ENCODE peak calls at places on chromosomes 11 and 22, in four cellular contexts. M is colonic mucosa, I is GM12865, W is kidney epithelial cell. N is an unnamed sample.

GRCh38 chr22:30876221-30876751 is 92.3 kb downstream of the MORC2 start:
- DNase-seq in M (no peak), I (no peak), W (no peak), N (no peak)

GRCh38 chr11:17488563-17488962 is 11.9 kb upstream of the ABCC8 start:
- DNase-seq in I (no peak), W (no peak), M (no peak), N (no peak)

GRCh38 chr11:1050581-1051355 is 14.2 kb upstream of the MUC6 start:
- DNase-seq in W (no peak), I (peak; percentile 80), M (peak; percentile 85), N (peak; percentile 76)

GRCh38 chr22:49925525-49926128 is 7.2 kb downstream of the CRELD2 start:
- DNase-seq in I (peak; percentile 95), W (no peak), M (no peak), N (peak; percentile 86)

GRCh38 chr11:10388574-10388973 is 66.5 kb upstream of the AMPD3 start:
- DNase-seq in W (no peak), M (no peak), I (no peak), N (no peak)

GRCh38 chr11:113059548-113059947 is 98.3 kb downstream of the NCAM1 start:
- DNase-seq in M (no peak), W (no peak), I (no peak), N (no peak)

GRCh38 chr22:27170491-27170890 is 513.1 kb downstream of the MIAT start:
- DNase-seq in W (peak; percentile 60), I (no peak), M (no peak), N (no peak)

GRCh38 chr11:66593650-66594049 is 665 bp downstream of the CCS start:
- DNase-seq in I (no peak), M (peak; percentile 28), W (no peak), N (no peak)

GRCh38 chr22:49323751-49324415 is 503.8 kb downstream of the BRD1 start:
- DNase-seq in I (no peak), M (no peak), W (no peak), N (no peak)

GRCh38 chr11:118790357-118791014 is 478 bp downstream of the DDX6 start:
- DNase-seq in M (peak; percentile 69), W (no peak), I (peak; percentile 80), N (peak; percentile 78)

GRCh38 chr11:67466962-67467771 is 1.9 kb downstream of the TMEM134 start:
- DNase-seq in M (no peak), W (no peak), I (no peak), N (peak; percentile 12)

GRCh38 chr11:74398244-74399159 is at the start of gene PGM2L1:
- DNase-seq in I (peak; percentile 96), M (peak; percentile 95), W (peak; percentile 72), N (peak; percentile 96)

GRCh38 chr11:2783536-2784082 is 83.8 kb upstream of the KCNQ1OT1 start:
- DNase-seq in I (no peak), W (no peak), M (no peak), N (no peak)

GRCh38 chr11:60377737-60378136 is 595 bp upstream of the MS4A7 start:
- DNase-seq in W (no peak), I (peak; percentile 77), M (peak; percentile 36), N (peak; percentile 47)

GRCh38 chr11:7512525-7513209 is 1.1 kb upstream of the PPFIBP2 start:
- DNase-seq in M (peak; percentile 68), W (no peak), I (peak; percentile 92), N (peak; percentile 79)

GRCh38 chr22:23119492-23120414 is 22.0 kb downstream of the RSPH14 start:
- DNase-seq in W (no peak), I (peak; percentile 44), M (no peak), N (no peak)

GRCh38 chr11:111676878-111677585 is 74.8 kb downstream of the SIK2 start:
- DNase-seq in I (no peak), M (no peak), W (no peak), N (no peak)

GRCh38 chr22:37904572-37905533 is 1.2 kb upstream of the MICALL1 start:
- DNase-seq in W (peak; percentile 97), M (peak; percentile 33), I (no peak), N (no peak)

GRCh38 chr11:118438314-118438931 is 2.1 kb downstream of the KMT2A start:
- DNase-seq in I (peak; percentile 65), M (peak; percentile 62), W (peak; percentile 61), N (peak; percentile 48)

GRCh38 chr11:282171-282570 is 4.0 kb downstream of the NLRP6 start:
- DNase-seq in M (no peak), I (no peak), W (no peak), N (no peak)

GRCh38 chr22:41022470-41023298 is 69.7 kb upstream of the EP300 start:
- DNase-seq in W (no peak), M (peak; percentile 94), I (peak; percentile 90), N (peak; percentile 88)

GRCh38 chr11:2300290-2300935 is 1.3 kb downstream of the C11orf21 start:
- DNase-seq in M (peak; percentile 20), I (no peak), W (no peak), N (no peak)

GRCh38 chr11:128497057-128497957 is 90.1 kb downstream of the ETS1 start:
- DNase-seq in W (peak; percentile 91), M (no peak), I (peak; percentile 85), N (peak; percentile 58)

GRCh38 chr11:100328626-100329340 is 358.3 kb upstream of the ARHGAP42 start:
- DNase-seq in I (peak; percentile 16), M (no peak), W (no peak), N (no peak)

GRCh38 chr11:43694477-43694876 is 13.9 kb downstream of the HSD17B12 start:
- DNase-seq in M (no peak), W (no peak), I (no peak), N (peak; percentile 18)

GRCh38 chr11:120098503-120099054 is 39.3 kb downstream of the TRIM29 start:
- DNase-seq in I (no peak), M (no peak), W (no peak), N (no peak)

GRCh38 chr11:125374398-125374797 is 121.7 kb downstream of the FEZ1 start:
- DNase-seq in I (no peak), W (no peak), M (no peak), N (no peak)

GRCh38 chr22:26590525-26590858 is 560 bp upstream of the TPST2 start:
- DNase-seq in M (peak; percentile 26), I (no peak), W (no peak), N (no peak)

GRCh38 chr11:88507771-88508557 is 170.4 kb upstream of the CTSC start:
- DNase-seq in W (no peak), I (no peak), M (no peak), N (peak; percentile 8)

GRCh38 chr11:62025429-62026105 is 58.1 kb upstream of the FTH1 start:
- DNase-seq in I (peak; percentile 66), M (peak; percentile 85), W (peak; percentile 89), N (peak; percentile 36)

GRCh38 chr11:73729594-73730206 is 31.2 kb downstream of the RAB6A start:
- DNase-seq in W (no peak), M (no peak), I (no peak), N (no peak)

GRCh38 chr22:24076091-24076867 is 65.2 kb downstream of the CABIN1 start:
- DNase-seq in I (no peak), W (no peak), M (no peak), N (no peak)

GRCh38 chr11:117671370-117671769 is 125.6 kb downstream of the DSCAML1 start:
- DNase-seq in M (no peak), W (no peak), I (no peak), N (no peak)

GRCh38 chr11:118912742-118913410 is 12.8 kb downstream of the BCL9L start:
- DNase-seq in W (no peak), I (peak; percentile 63), M (peak; percentile 66), N (peak; percentile 50)

GRCh38 chr11:43825217-43825816 is 55.3 kb upstream of the ALKBH3 start:
- DNase-seq in I (no peak), W (no peak), M (peak; percentile 19), N (no peak)

GRCh38 chr11:86664930-86665329 is 7.5 kb downstream of the ME3 start:
- DNase-seq in W (no peak), I (no peak), M (no peak), N (no peak)

DNA sequence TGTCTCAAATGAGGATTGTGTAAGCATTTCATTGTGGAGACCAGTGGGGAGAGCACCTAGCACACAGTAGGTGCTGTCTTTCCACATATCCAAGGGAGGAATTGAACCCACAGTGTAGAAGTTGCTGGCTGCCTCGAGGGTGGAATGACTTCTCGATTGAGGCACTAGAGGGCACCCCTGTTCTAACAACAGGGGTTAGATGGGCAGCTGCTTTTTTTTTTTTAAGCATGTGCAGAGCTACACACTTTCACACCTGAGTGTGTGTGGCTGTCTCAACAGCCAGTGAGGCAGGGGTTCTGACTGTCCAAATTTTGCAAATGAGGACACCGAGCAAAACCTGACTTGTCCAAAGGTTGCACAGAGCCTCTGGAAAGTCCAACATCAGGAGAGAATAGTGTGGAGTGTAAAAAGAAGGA is 118.2 kb upstream of the CRYBB3 start:
- DNase-seq in I (peak; percentile 63), W (no peak), M (peak; percentile 49), N (no peak)
- TF ChIP-seq CTCF in I (peak; percentile 48), W (peak; percentile 59), M (peak; percentile 40), N (peak; percentile 64)

DNA sequence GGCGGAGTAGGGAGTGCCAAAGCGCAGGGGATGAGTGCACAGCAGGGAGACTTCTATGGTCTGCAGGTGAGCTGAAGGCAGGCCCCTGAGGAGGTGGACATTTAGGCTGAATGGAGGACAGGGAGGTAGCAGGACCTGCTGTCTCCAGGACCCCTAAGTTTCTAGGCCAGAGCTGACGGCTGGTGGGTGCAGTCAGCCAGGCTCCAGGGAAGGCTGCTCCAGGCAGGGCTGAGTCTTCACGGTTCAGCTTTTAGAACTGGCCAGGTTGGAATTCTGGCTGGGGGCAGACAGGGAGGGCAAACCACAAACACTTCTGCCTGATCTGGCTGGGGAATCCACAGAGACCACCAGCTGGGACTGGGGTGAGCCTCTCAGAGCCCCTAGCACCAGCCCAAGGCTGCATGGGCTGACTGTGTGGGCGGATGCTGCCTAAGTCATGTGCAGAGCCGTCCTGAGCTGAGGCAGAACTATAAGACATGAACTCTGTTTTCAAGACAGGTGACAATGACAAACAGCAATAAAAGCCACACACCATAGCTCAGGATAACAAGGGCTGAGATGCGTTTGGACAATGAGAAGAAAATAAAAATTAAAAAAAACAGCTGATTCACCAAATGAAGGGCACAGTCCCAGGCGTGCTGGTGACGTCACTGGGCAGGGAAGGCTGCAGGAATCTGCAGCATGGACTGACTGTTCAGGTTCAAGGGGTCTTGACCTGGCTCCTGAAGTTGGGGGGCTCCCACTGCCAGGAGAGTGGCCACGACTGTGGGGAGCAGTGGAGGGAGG is 10.4 kb upstream of the MALAT1 start:
- DNase-seq in M (peak; percentile 72), I (no peak), W (no peak), N (no peak)
- H3K4me3 ChIP-seq in M (no peak overlapping the region), I (no peak overlapping the region), W (no peak overlapping the region), N (peak overlapping the region; percentile 22)

GRCh38 chr11:31827458-31828206 is 16.5 kb upstream of the PAX6 start:
- DNase-seq in M (no peak), W (no peak), I (no peak), N (no peak)
- TF ChIP-seq CTCF in M (no peak), W (no peak), I (no peak), N (no peak)

DNA sequence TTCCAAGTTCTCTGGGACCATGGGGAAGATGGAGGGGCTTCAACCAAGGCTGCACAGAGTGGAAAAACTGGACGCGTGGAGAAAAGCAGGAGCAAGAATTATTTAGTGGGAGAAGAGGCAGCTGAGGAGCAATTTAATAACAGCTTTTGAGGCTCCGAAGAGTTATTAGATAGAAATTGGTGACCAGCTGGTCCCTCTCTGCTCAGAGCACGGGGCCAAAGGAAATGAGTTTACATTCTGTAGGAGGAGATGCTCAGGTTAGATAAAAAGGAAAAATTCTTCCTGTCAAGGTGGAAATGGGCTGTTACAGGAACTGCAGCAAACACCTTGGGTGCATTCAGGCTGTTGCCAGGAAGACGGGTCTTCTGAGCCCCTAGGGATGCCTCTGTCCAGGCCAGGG is 47.0 kb upstream of the GALNT18 start:
- DNase-seq in W (no peak), M (no peak), I (no peak), N (no peak)
- H3K4me3 ChIP-seq in W (no peak overlapping the region), M (no peak overlapping the region), I (no peak overlapping the region), N (no peak overlapping the region)

N was measured in GM06990.